ENCODE peak calls at places on chromosomes 5 and 9, in eight cellular contexts. S, O, A, L, U, F, M and D are unnamed samples.

GRCh38 chr9:114385412-114386181 is 2.2 kb downstream of the AKNA start:
- DNase-seq in F (no peak), S (peak), L (peak), O (peak), U (peak), M (peak), A (peak), D (peak)

GRCh38 chr9:79390077-79390673 is 181.6 kb upstream of the TLE4 start:
- DNase-seq in U (no peak), M (no peak), L (no peak), F (no peak), O (no peak), A (no peak), S (no peak), D (no peak)

GRCh38 chr9:33946779-33947535 is 101.7 kb downstream of the UBAP2 start:
- DNase-seq in S (no peak), L (no peak), M (no peak), F (no peak), O (peak), U (no peak), A (no peak), D (no peak)

GRCh38 chr5:118777468-118777746 is 210.9 kb downstream of the DTWD2 start:
- DNase-seq in L (no peak), O (no peak), A (no peak), U (no peak), M (no peak), F (no peak), S (no peak), D (no peak)

GRCh38 chr5:36950586-36951457 is 74.3 kb downstream of the NIPBL start:
- DNase-seq in F (no peak), L (no peak), O (peak), S (no peak), A (no peak), M (no peak), U (no peak), D (peak)

GRCh38 chr9:120306088-120306487 is 273.9 kb downstream of the CDK5RAP2 start:
- DNase-seq in A (no peak), L (no peak), U (no peak), F (no peak), O (no peak), M (no peak), S (no peak), D (no peak)

GRCh38 chr5:113451797-113452196 is 17.0 kb upstream of the TSSK1B start:
- DNase-seq in M (no peak), S (no peak), O (no peak), A (peak), U (no peak), F (no peak), L (no peak), D (no peak)

GRCh38 chr9:120818595-120818994 is 24.1 kb downstream of the PSMD5 start:
- DNase-seq in U (no peak), L (no peak), M (no peak), S (no peak), F (no peak), O (no peak), A (no peak), D (no peak)

GRCh38 chr5:103407399-103407798 is 148.8 kb downstream of the MACIR start:
- DNase-seq in F (no peak), A (no peak), S (no peak), M (no peak), O (no peak), U (no peak), L (no peak), D (no peak)

GRCh38 chr5:14184725-14185124 is 41.6 kb downstream of the TRIO start:
- DNase-seq in L (no peak), A (no peak), S (no peak), U (no peak), O (no peak), M (no peak), F (no peak), D (no peak)

GRCh38 chr5:56167522-56167921 is 65.6 kb downstream of the ANKRD55 start:
- DNase-seq in S (no peak), M (no peak), O (no peak), F (no peak), U (no peak), L (no peak), A (no peak), D (no peak)

GRCh38 chr5:77842247-77842646 is 66.1 kb upstream of the TBCA start:
- DNase-seq in F (no peak), M (no peak), O (no peak), U (no peak), A (no peak), L (no peak), S (no peak), D (no peak)

GRCh38 chr9:6150483-6150882 is 65.1 kb upstream of the IL33 start:
- DNase-seq in A (no peak), L (no peak), M (no peak), F (no peak), S (no peak), U (no peak), O (no peak), D (no peak)

GRCh38 chr9:105328872-105329728 is 84.6 kb downstream of the SLC44A1 start:
- DNase-seq in F (no peak), M (no peak), A (no peak), O (no peak), S (no peak), U (no peak), L (no peak), D (no peak)

GRCh38 chr9:90114641-90115040 is 509.8 kb downstream of the GADD45G start:
- DNase-seq in L (no peak), U (no peak), M (no peak), F (no peak), A (no peak), O (no peak), S (no peak), D (no peak)

GRCh38 chr9:91207481-91207888 is 154.2 kb downstream of the AUH start:
- DNase-seq in L (no peak), O (no peak), S (no peak), U (no peak), F (no peak), M (no peak), A (no peak), D (no peak)

GRCh38 chr9:110555551-110555950 is 24.0 kb downstream of the SVEP1 start:
- DNase-seq in A (no peak), S (no peak), U (no peak), L (no peak), O (no peak), F (no peak), M (no peak), D (no peak)

GRCh38 chr5:10885026-10885425 is 124.0 kb upstream of the DAP start:
- DNase-seq in O (peak), S (no peak), A (no peak), L (no peak), U (no peak), F (no peak), M (no peak), D (no peak)

GRCh38 chr5:139808481-139809330 is 13.1 kb downstream of the PSD2 start:
- DNase-seq in L (peak), F (peak), A (peak), M (no peak), U (peak), S (peak), O (peak), D (peak)

GRCh38 chr5:35853652-35854051 is 3.0 kb upstream of the IL7R start:
- DNase-seq in A (peak), O (no peak), F (no peak), S (no peak), U (no peak), M (peak), L (peak), D (no peak)

GRCh38 chr5:57779383-57780223 is 297.0 kb upstream of the ACTBL2 start:
- DNase-seq in S (no peak), M (no peak), U (peak), L (no peak), F (peak), O (peak), A (no peak), D (peak)

GRCh38 chr9:127347831-127348699 is 48.9 kb upstream of the SLC2A8 start:
- DNase-seq in U (no peak), L (no peak), S (peak), A (no peak), O (peak), M (no peak), F (no peak), D (peak)

GRCh38 chr5:87650284-87650683 is 237.6 kb upstream of the CCNH start:
- DNase-seq in L (no peak), U (no peak), A (no peak), O (no peak), M (no peak), F (no peak), S (no peak), D (no peak)

GRCh38 chr9:86321373-86321772 is 32.8 kb downstream of the TUT7 start:
- DNase-seq in A (no peak), U (no peak), F (no peak), M (no peak), S (no peak), L (no peak), O (peak), D (no peak)

GRCh38 chr9:98973546-98973921 is 29.8 kb downstream of the COL15A1 start:
- DNase-seq in U (no peak), F (no peak), A (peak), L (no peak), S (no peak), O (no peak), M (no peak), D (no peak)

GRCh38 chr9:84136119-84136868 is 155.7 kb downstream of the RMI1 start:
- DNase-seq in O (peak), S (no peak), A (no peak), L (no peak), F (no peak), U (no peak), M (no peak), D (no peak)

GRCh38 chr9:131650254-131650653 is 89.6 kb downstream of the RAPGEF1 start:
- DNase-seq in F (no peak), M (no peak), L (no peak), U (no peak), O (no peak), A (peak), S (no peak), D (no peak)

GRCh38 chr9:37776328-37776727 is 8.5 kb downstream of the EXOSC3 start:
- DNase-seq in F (no peak), S (no peak), O (no peak), U (no peak), A (no peak), M (no peak), L (no peak), D (no peak)

GRCh38 chr9:32427111-32427873 is 42.8 kb downstream of the ACO1 start:
- DNase-seq in M (no peak), L (no peak), U (peak), A (no peak), S (no peak), O (peak), F (no peak), D (no peak)

GRCh38 chr5:154103223-154103622 is 64.5 kb downstream of the MFAP3 start:
- DNase-seq in A (no peak), F (no peak), U (no peak), M (no peak), S (no peak), O (no peak), L (no peak), D (no peak)

GRCh38 chr5:159094745-159095144 is 5.0 kb downstream of the EBF1 start:
- DNase-seq in M (no peak), U (peak), O (peak), A (peak), S (no peak), L (peak), F (peak), D (peak)

GRCh38 chr9:106621299-106621920 is 241.6 kb upstream of the ZNF462 start:
- DNase-seq in M (no peak), L (no peak), F (no peak), O (no peak), A (no peak), S (no peak), U (no peak), D (no peak)

GRCh38 chr9:85741112-85741874 is 461 bp downstream of the AGTPBP1 start:
- DNase-seq in A (no peak), U (peak), S (peak), O (peak), F (peak), L (peak), M (peak), D (peak)